ENCODE peak calls at places on chromosomes 3 and 15, in four cellular contexts. One of them, this sample, is unnamed.

GRCh38 chr3:37546876-37547275 is 314.8 kb upstream of the CTDSPL start:
- DNase-seq in AG09309: no peak
- DNase-seq in OCI-LY7: peak
- DNase-seq in lower lobe of right lung: no peak
- DNase-seq in this sample: no peak

GRCh38 chr3:108001457-108001856 is 89.4 kb downstream of the CD47 start:
- DNase-seq in AG09309: no peak
- DNase-seq in OCI-LY7: no peak
- DNase-seq in lower lobe of right lung: peak
- DNase-seq in this sample: no peak

GRCh38 chr3:179840985-179841384 is 188.1 kb downstream of the USP13 start:
- DNase-seq in AG09309: peak
- DNase-seq in OCI-LY7: no peak
- DNase-seq in lower lobe of right lung: no peak
- DNase-seq in this sample: peak

GRCh38 chr15:44159492-44159891 is 35.6 kb downstream of the FRMD5 start:
- DNase-seq in AG09309: no peak
- DNase-seq in OCI-LY7: no peak
- DNase-seq in lower lobe of right lung: no peak
- DNase-seq in this sample: no peak

GRCh38 chr15:45425135-45425534 is 46.8 kb upstream of the GATM start:
- DNase-seq in AG09309: no peak
- DNase-seq in OCI-LY7: no peak
- DNase-seq in lower lobe of right lung: no peak
- DNase-seq in this sample: no peak

GRCh38 chr3:37214076-37214475 is 39.7 kb upstream of the LRRFIP2 start:
- DNase-seq in AG09309: no peak
- DNase-seq in OCI-LY7: no peak
- DNase-seq in lower lobe of right lung: no peak
- DNase-seq in this sample: no peak

GRCh38 chr3:197750863-197751737 is 1.4 kb downstream of the FYTTD1 start:
- DNase-seq in AG09309: no peak
- DNase-seq in OCI-LY7: peak
- DNase-seq in lower lobe of right lung: peak
- DNase-seq in this sample: no peak

GRCh38 chr3:24793896-24794295 is 299.2 kb upstream of the THRB start:
- DNase-seq in AG09309: no peak
- DNase-seq in OCI-LY7: no peak
- DNase-seq in lower lobe of right lung: no peak
- DNase-seq in this sample: no peak

GRCh38 chr15:70715840-70716510 is 47.4 kb downstream of the UACA start:
- DNase-seq in AG09309: no peak
- DNase-seq in OCI-LY7: no peak
- DNase-seq in lower lobe of right lung: no peak
- DNase-seq in this sample: no peak

GRCh38 chr3:76657909-76658308 is 382.0 kb upstream of the ROBO2 start:
- DNase-seq in AG09309: no peak
- DNase-seq in OCI-LY7: no peak
- DNase-seq in lower lobe of right lung: no peak
- DNase-seq in this sample: no peak

GRCh38 chr3:95923496-95924210 is 890.7 kb upstream of the EPHA6 start:
- DNase-seq in AG09309: peak
- DNase-seq in OCI-LY7: no peak
- DNase-seq in lower lobe of right lung: no peak
- DNase-seq in this sample: no peak

GRCh38 chr15:88897456-88898194 is 2.3 kb upstream of the HAPLN3 start:
- DNase-seq in AG09309: peak
- DNase-seq in OCI-LY7: peak
- DNase-seq in lower lobe of right lung: peak
- DNase-seq in this sample: peak

GRCh38 chr15:37056168-37056893 is 44.0 kb downstream of the MEIS2 start:
- DNase-seq in AG09309: no peak
- DNase-seq in OCI-LY7: no peak
- DNase-seq in lower lobe of right lung: no peak
- DNase-seq in this sample: no peak

GRCh38 chr15:73105064-73105463 is 52.8 kb downstream of the NEO1 start:
- DNase-seq in AG09309: no peak
- DNase-seq in OCI-LY7: no peak
- DNase-seq in lower lobe of right lung: no peak
- DNase-seq in this sample: no peak

GRCh38 chr15:90001062-90001682 is at the start of gene ZNF710:
- DNase-seq in AG09309: no peak
- DNase-seq in OCI-LY7: peak
- DNase-seq in lower lobe of right lung: peak
- DNase-seq in this sample: peak

GRCh38 chr3:138081371-138082084 is 33.9 kb downstream of the DZIP1L start:
- DNase-seq in AG09309: no peak
- DNase-seq in OCI-LY7: no peak
- DNase-seq in lower lobe of right lung: no peak
- DNase-seq in this sample: no peak

GRCh38 chr3:10303785-10304184 is 11.0 kb upstream of the GHRL start:
- DNase-seq in AG09309: no peak
- DNase-seq in OCI-LY7: no peak
- DNase-seq in lower lobe of right lung: no peak
- DNase-seq in this sample: no peak

GRCh38 chr3:10300087-10300486 is 7.3 kb upstream of the GHRL start:
- DNase-seq in AG09309: no peak
- DNase-seq in OCI-LY7: no peak
- DNase-seq in lower lobe of right lung: no peak
- DNase-seq in this sample: no peak

GRCh38 chr3:10303105-10303504 is 10.4 kb upstream of the GHRL start:
- DNase-seq in AG09309: no peak
- DNase-seq in OCI-LY7: no peak
- DNase-seq in lower lobe of right lung: no peak
- DNase-seq in this sample: no peak

GRCh38 chr3:10299679-10300078 is 6.9 kb upstream of the GHRL start:
- DNase-seq in AG09309: no peak
- DNase-seq in OCI-LY7: no peak
- DNase-seq in lower lobe of right lung: no peak
- DNase-seq in this sample: no peak

GRCh38 chr3:10299175-10299574 is 6.4 kb upstream of the GHRL start:
- DNase-seq in AG09309: no peak
- DNase-seq in OCI-LY7: peak
- DNase-seq in lower lobe of right lung: no peak
- DNase-seq in this sample: no peak
- TF ChIP-seq CTCF in AG09309: peak
- TF ChIP-seq CTCF in OCI-LY7: peak
- TF ChIP-seq CTCF in lower lobe of right lung: no peak
- TF ChIP-seq CTCF in this sample: no peak

DNA sequence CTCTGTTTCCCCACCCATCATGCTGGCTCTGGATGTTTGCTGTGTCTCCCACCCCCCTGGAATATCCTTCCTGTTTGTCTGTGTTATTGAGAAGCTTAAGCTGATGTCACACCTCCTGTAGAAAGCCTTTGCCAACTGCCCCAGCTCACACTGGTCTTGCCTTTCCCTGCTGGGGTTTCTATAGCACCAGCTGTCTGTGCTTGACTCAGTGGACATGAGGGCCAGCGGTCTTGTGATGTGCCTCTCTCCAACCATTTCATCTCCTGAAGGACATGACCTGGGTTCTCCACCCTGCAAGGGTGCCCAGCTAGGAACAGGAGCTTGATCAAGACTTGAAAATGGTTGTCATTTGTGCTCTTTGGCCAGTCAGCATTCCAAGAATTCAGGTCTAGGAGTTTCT is 14.7 kb downstream of the TMEM40 start:
- DNase-seq in AG09309: no peak
- DNase-seq in OCI-LY7: no peak
- DNase-seq in lower lobe of right lung: no peak
- DNase-seq in this sample: no peak
- TF ChIP-seq CTCF in AG09309: no peak
- TF ChIP-seq CTCF in OCI-LY7: no peak
- TF ChIP-seq CTCF in lower lobe of right lung: no peak
- TF ChIP-seq CTCF in this sample: no peak

GRCh38 chr3:158091526-158091925 is 14.7 kb downstream of the SHOX2 start:
- DNase-seq in AG09309: no peak
- DNase-seq in OCI-LY7: no peak
- DNase-seq in lower lobe of right lung: no peak
- DNase-seq in this sample: no peak
- TF ChIP-seq CTCF in AG09309: peak
- TF ChIP-seq CTCF in OCI-LY7: no peak
- TF ChIP-seq CTCF in lower lobe of right lung: peak
- TF ChIP-seq CTCF in this sample: no peak

DNA sequence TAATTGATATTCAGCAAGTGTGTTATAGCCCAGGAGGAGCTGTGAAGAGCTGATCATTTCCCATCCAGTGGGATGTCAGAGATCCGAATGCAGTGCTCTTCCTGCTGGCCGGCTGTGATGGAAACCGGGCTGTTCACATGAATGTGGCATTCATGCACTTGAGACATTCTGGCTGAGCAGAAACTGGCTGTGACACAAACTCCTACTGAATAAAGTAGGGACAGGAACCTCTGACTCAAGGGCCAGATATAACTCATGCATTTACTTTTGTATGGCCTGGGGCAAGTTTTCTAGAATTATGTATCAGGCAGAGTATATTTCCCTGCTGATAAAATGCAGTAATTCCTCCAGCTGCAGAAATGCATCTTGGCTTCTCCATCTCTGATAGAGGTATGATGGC is 83.4 kb upstream of the FAM3D start:
- DNase-seq in AG09309: no peak
- DNase-seq in OCI-LY7: no peak
- DNase-seq in lower lobe of right lung: no peak
- DNase-seq in this sample: no peak
- TF ChIP-seq CTCF in AG09309: no peak
- TF ChIP-seq CTCF in OCI-LY7: no peak
- TF ChIP-seq CTCF in lower lobe of right lung: no peak
- TF ChIP-seq CTCF in this sample: no peak

This sample was measured in mesothelial cell of epicardium.